ENCODE peak calls at places on chromosome X, in ten cellular contexts. One of them, this sample, is unnamed.

GRCh38 chrX:12895856-12896255 is 10.6 kb upstream of the TLR8 start:
- DNase-seq in midbrain: no peak
- DNase-seq in activated gamma-delta T cell treated with Interleukin-2 at 50 U/mL for 16 hours: no peak
- DNase-seq in heart left ventricle: no peak
- DNase-seq in AG04450: no peak
- DNase-seq in SK-MEL-5: no peak
- DNase-seq in NCI-H1092: no peak
- DNase-seq in AG08395: no peak
- DNase-seq in hippocampal formation: no peak
- DNase-seq in uterus: no peak
- DNase-seq in this sample: no peak

GRCh38 chrX:149131780-149132179 is 373.3 kb downstream of the IDS start:
- DNase-seq in midbrain: no peak
- DNase-seq in activated gamma-delta T cell treated with Interleukin-2 at 50 U/mL for 16 hours: no peak
- DNase-seq in heart left ventricle: no peak
- DNase-seq in AG04450: no peak
- DNase-seq in SK-MEL-5: no peak
- DNase-seq in NCI-H1092: no peak
- DNase-seq in AG08395: no peak
- DNase-seq in hippocampal formation: no peak
- DNase-seq in uterus: no peak
- DNase-seq in this sample: no peak

GRCh38 chrX:65643046-65643785 is 24.2 kb upstream of the MSN start:
- DNase-seq in midbrain: no peak
- DNase-seq in activated gamma-delta T cell treated with Interleukin-2 at 50 U/mL for 16 hours: no peak
- DNase-seq in heart left ventricle: no peak
- DNase-seq in AG04450: no peak
- DNase-seq in SK-MEL-5: no peak
- DNase-seq in NCI-H1092: no peak
- DNase-seq in AG08395: no peak
- DNase-seq in hippocampal formation: no peak
- DNase-seq in uterus: peak
- DNase-seq in this sample: no peak

GRCh38 chrX:123993326-123993725 is 31.8 kb downstream of the STAG2 start:
- DNase-seq in midbrain: no peak
- DNase-seq in activated gamma-delta T cell treated with Interleukin-2 at 50 U/mL for 16 hours: no peak
- DNase-seq in heart left ventricle: no peak
- DNase-seq in AG04450: peak
- DNase-seq in SK-MEL-5: peak
- DNase-seq in NCI-H1092: no peak
- DNase-seq in AG08395: peak
- DNase-seq in hippocampal formation: no peak
- DNase-seq in uterus: no peak
- DNase-seq in this sample: no peak

GRCh38 chrX:124719060-124719459 is 372.7 kb downstream of the SH2D1A start:
- DNase-seq in midbrain: no peak
- DNase-seq in activated gamma-delta T cell treated with Interleukin-2 at 50 U/mL for 16 hours: no peak
- DNase-seq in heart left ventricle: no peak
- DNase-seq in AG04450: no peak
- DNase-seq in SK-MEL-5: no peak
- DNase-seq in NCI-H1092: no peak
- DNase-seq in AG08395: no peak
- DNase-seq in hippocampal formation: no peak
- DNase-seq in uterus: no peak
- DNase-seq in this sample: no peak

GRCh38 chrX:7228226-7228625 is 80.3 kb upstream of the PUDP start:
- DNase-seq in midbrain: no peak
- DNase-seq in activated gamma-delta T cell treated with Interleukin-2 at 50 U/mL for 16 hours: no peak
- DNase-seq in heart left ventricle: no peak
- DNase-seq in AG04450: no peak
- DNase-seq in SK-MEL-5: no peak
- DNase-seq in NCI-H1092: no peak
- DNase-seq in AG08395: no peak
- DNase-seq in hippocampal formation: no peak
- DNase-seq in uterus: no peak
- DNase-seq in this sample: no peak

GRCh38 chrX:15864629-15865028 is 10.0 kb upstream of the AP1S2 start:
- DNase-seq in midbrain: no peak
- DNase-seq in activated gamma-delta T cell treated with Interleukin-2 at 50 U/mL for 16 hours: no peak
- DNase-seq in heart left ventricle: no peak
- DNase-seq in AG04450: peak
- DNase-seq in SK-MEL-5: no peak
- DNase-seq in NCI-H1092: no peak
- DNase-seq in AG08395: no peak
- DNase-seq in hippocampal formation: no peak
- DNase-seq in uterus: no peak
- DNase-seq in this sample: no peak

GRCh38 chrX:2549874-2550273 is 49.1 kb upstream of the DHRSX start:
- DNase-seq in midbrain: no peak
- DNase-seq in activated gamma-delta T cell treated with Interleukin-2 at 50 U/mL for 16 hours: no peak
- DNase-seq in heart left ventricle: no peak
- DNase-seq in AG04450: no peak
- DNase-seq in SK-MEL-5: peak
- DNase-seq in NCI-H1092: no peak
- DNase-seq in AG08395: no peak
- DNase-seq in hippocampal formation: no peak
- DNase-seq in uterus: no peak
- DNase-seq in this sample: peak

GRCh38 chrX:47623540-47624027 is 3.9 kb upstream of the SYN1 start:
- DNase-seq in midbrain: peak
- DNase-seq in activated gamma-delta T cell treated with Interleukin-2 at 50 U/mL for 16 hours: no peak
- DNase-seq in heart left ventricle: peak
- DNase-seq in AG04450: peak
- DNase-seq in SK-MEL-5: peak
- DNase-seq in NCI-H1092: peak
- DNase-seq in AG08395: peak
- DNase-seq in hippocampal formation: peak
- DNase-seq in uterus: no peak
- DNase-seq in this sample: peak

GRCh38 chrX:2610246-2611170 is 80.6 kb upstream of the CD99 start:
- DNase-seq in midbrain: no peak
- DNase-seq in activated gamma-delta T cell treated with Interleukin-2 at 50 U/mL for 16 hours: no peak
- DNase-seq in heart left ventricle: no peak
- DNase-seq in AG04450: no peak
- DNase-seq in SK-MEL-5: no peak
- DNase-seq in NCI-H1092: no peak
- DNase-seq in AG08395: peak
- DNase-seq in hippocampal formation: no peak
- DNase-seq in uterus: no peak
- DNase-seq in this sample: no peak

GRCh38 chrX:108299101-108299591 is 139.1 kb downstream of the COL4A6 start:
- DNase-seq in midbrain: no peak
- DNase-seq in activated gamma-delta T cell treated with Interleukin-2 at 50 U/mL for 16 hours: no peak
- DNase-seq in heart left ventricle: no peak
- DNase-seq in AG04450: no peak
- DNase-seq in SK-MEL-5: no peak
- DNase-seq in NCI-H1092: no peak
- DNase-seq in AG08395: no peak
- DNase-seq in hippocampal formation: no peak
- DNase-seq in uterus: no peak
- DNase-seq in this sample: no peak

GRCh38 chrX:20140410-20140809 is 1.2 kb downstream of the EIF1AX start:
- DNase-seq in midbrain: no peak
- DNase-seq in activated gamma-delta T cell treated with Interleukin-2 at 50 U/mL for 16 hours: no peak
- DNase-seq in heart left ventricle: no peak
- DNase-seq in AG04450: no peak
- DNase-seq in SK-MEL-5: no peak
- DNase-seq in NCI-H1092: no peak
- DNase-seq in AG08395: no peak
- DNase-seq in hippocampal formation: no peak
- DNase-seq in uterus: no peak
- DNase-seq in this sample: no peak

GRCh38 chrX:103483720-103484119 is 35.6 kb downstream of the RAB40A start:
- DNase-seq in midbrain: no peak
- DNase-seq in activated gamma-delta T cell treated with Interleukin-2 at 50 U/mL for 16 hours: no peak
- DNase-seq in heart left ventricle: no peak
- DNase-seq in AG04450: no peak
- DNase-seq in SK-MEL-5: no peak
- DNase-seq in NCI-H1092: no peak
- DNase-seq in AG08395: no peak
- DNase-seq in hippocampal formation: no peak
- DNase-seq in uterus: no peak
- DNase-seq in this sample: no peak

GRCh38 chrX:68186552-68187262 is 246.6 kb downstream of the OPHN1 start:
- DNase-seq in midbrain: no peak
- DNase-seq in activated gamma-delta T cell treated with Interleukin-2 at 50 U/mL for 16 hours: no peak
- DNase-seq in heart left ventricle: no peak
- DNase-seq in AG04450: no peak
- DNase-seq in SK-MEL-5: peak
- DNase-seq in NCI-H1092: no peak
- DNase-seq in AG08395: no peak
- DNase-seq in hippocampal formation: no peak
- DNase-seq in uterus: no peak
- DNase-seq in this sample: no peak

GRCh38 chrX:45557390-45557789 is 356.7 kb upstream of the DIPK2B start:
- DNase-seq in midbrain: no peak
- DNase-seq in activated gamma-delta T cell treated with Interleukin-2 at 50 U/mL for 16 hours: no peak
- DNase-seq in heart left ventricle: no peak
- DNase-seq in AG04450: no peak
- DNase-seq in SK-MEL-5: no peak
- DNase-seq in NCI-H1092: no peak
- DNase-seq in AG08395: no peak
- DNase-seq in hippocampal formation: no peak
- DNase-seq in uterus: no peak
- DNase-seq in this sample: no peak

GRCh38 chrX:87409113-87409841 is 108.3 kb upstream of the KLHL4 start:
- DNase-seq in midbrain: no peak
- DNase-seq in activated gamma-delta T cell treated with Interleukin-2 at 50 U/mL for 16 hours: no peak
- DNase-seq in heart left ventricle: peak
- DNase-seq in AG04450: no peak
- DNase-seq in SK-MEL-5: peak
- DNase-seq in NCI-H1092: no peak
- DNase-seq in AG08395: no peak
- DNase-seq in hippocampal formation: no peak
- DNase-seq in uterus: peak
- DNase-seq in this sample: peak

GRCh38 chrX:7771788-7772438 is 71.1 kb upstream of the VCX start:
- DNase-seq in midbrain: no peak
- DNase-seq in activated gamma-delta T cell treated with Interleukin-2 at 50 U/mL for 16 hours: no peak
- DNase-seq in heart left ventricle: no peak
- DNase-seq in AG04450: no peak
- DNase-seq in SK-MEL-5: no peak
- DNase-seq in NCI-H1092: no peak
- DNase-seq in AG08395: no peak
- DNase-seq in hippocampal formation: no peak
- DNase-seq in uterus: no peak
- DNase-seq in this sample: peak

GRCh38 chrX:151396042-151396826 is 772 bp upstream of the VMA21 start:
- DNase-seq in midbrain: peak
- DNase-seq in activated gamma-delta T cell treated with Interleukin-2 at 50 U/mL for 16 hours: peak
- DNase-seq in heart left ventricle: no peak
- DNase-seq in AG04450: peak
- DNase-seq in SK-MEL-5: no peak
- DNase-seq in NCI-H1092: peak
- DNase-seq in AG08395: peak
- DNase-seq in hippocampal formation: peak
- DNase-seq in uterus: no peak
- DNase-seq in this sample: no peak

GRCh38 chrX:20461576-20461975 is 194.9 kb upstream of the RPS6KA3 start:
- DNase-seq in midbrain: no peak
- DNase-seq in activated gamma-delta T cell treated with Interleukin-2 at 50 U/mL for 16 hours: no peak
- DNase-seq in heart left ventricle: no peak
- DNase-seq in AG04450: no peak
- DNase-seq in SK-MEL-5: peak
- DNase-seq in NCI-H1092: no peak
- DNase-seq in AG08395: peak
- DNase-seq in hippocampal formation: no peak
- DNase-seq in uterus: no peak
- DNase-seq in this sample: no peak

GRCh38 chrX:57367649-57368048 is 81.1 kb downstream of the FAAH2 start:
- DNase-seq in midbrain: peak
- DNase-seq in activated gamma-delta T cell treated with Interleukin-2 at 50 U/mL for 16 hours: no peak
- DNase-seq in heart left ventricle: no peak
- DNase-seq in AG04450: no peak
- DNase-seq in SK-MEL-5: no peak
- DNase-seq in NCI-H1092: no peak
- DNase-seq in AG08395: no peak
- DNase-seq in hippocampal formation: peak
- DNase-seq in uterus: no peak
- DNase-seq in this sample: no peak

GRCh38 chrX:40434947-40435346 is 145.8 kb upstream of the ATP6AP2 start:
- DNase-seq in midbrain: peak
- DNase-seq in activated gamma-delta T cell treated with Interleukin-2 at 50 U/mL for 16 hours: no peak
- DNase-seq in heart left ventricle: peak
- DNase-seq in AG04450: no peak
- DNase-seq in SK-MEL-5: no peak
- DNase-seq in NCI-H1092: peak
- DNase-seq in AG08395: peak
- DNase-seq in hippocampal formation: peak
- DNase-seq in uterus: no peak
- DNase-seq in this sample: no peak

GRCh38 chrX:41722816-41723215 is 1.2 kb upstream of the GPR82 start:
- DNase-seq in midbrain: no peak
- DNase-seq in activated gamma-delta T cell treated with Interleukin-2 at 50 U/mL for 16 hours: no peak
- DNase-seq in heart left ventricle: no peak
- DNase-seq in AG04450: peak
- DNase-seq in SK-MEL-5: no peak
- DNase-seq in NCI-H1092: no peak
- DNase-seq in AG08395: no peak
- DNase-seq in hippocampal formation: no peak
- DNase-seq in uterus: no peak
- DNase-seq in this sample: no peak

GRCh38 chrX:39935414-39936064 is 162.2 kb downstream of the BCOR start:
- DNase-seq in midbrain: no peak
- DNase-seq in activated gamma-delta T cell treated with Interleukin-2 at 50 U/mL for 16 hours: no peak
- DNase-seq in heart left ventricle: no peak
- DNase-seq in AG04450: no peak
- DNase-seq in SK-MEL-5: no peak
- DNase-seq in NCI-H1092: no peak
- DNase-seq in AG08395: no peak
- DNase-seq in hippocampal formation: no peak
- DNase-seq in uterus: no peak
- DNase-seq in this sample: no peak

GRCh38 chrX:15973299-15973698 is 118.7 kb upstream of the AP1S2 start:
- DNase-seq in midbrain: peak
- DNase-seq in activated gamma-delta T cell treated with Interleukin-2 at 50 U/mL for 16 hours: peak
- DNase-seq in heart left ventricle: no peak
- DNase-seq in AG04450: no peak
- DNase-seq in SK-MEL-5: peak
- DNase-seq in NCI-H1092: no peak
- DNase-seq in AG08395: peak
- DNase-seq in hippocampal formation: no peak
- DNase-seq in uterus: no peak
- DNase-seq in this sample: peak

GRCh38 chrX:150569155-150569477 is 695 bp downstream of the MTM1 start:
- DNase-seq in midbrain: no peak
- DNase-seq in activated gamma-delta T cell treated with Interleukin-2 at 50 U/mL for 16 hours: peak
- DNase-seq in heart left ventricle: no peak
- DNase-seq in AG04450: no peak
- DNase-seq in SK-MEL-5: no peak
- DNase-seq in NCI-H1092: no peak
- DNase-seq in AG08395: no peak
- DNase-seq in hippocampal formation: no peak
- DNase-seq in uterus: no peak
- DNase-seq in this sample: no peak

GRCh38 chrX:129600981-129601424 is 53.8 kb downstream of the APLN start:
- DNase-seq in midbrain: peak
- DNase-seq in activated gamma-delta T cell treated with Interleukin-2 at 50 U/mL for 16 hours: no peak
- DNase-seq in heart left ventricle: no peak
- DNase-seq in AG04450: no peak
- DNase-seq in SK-MEL-5: peak
- DNase-seq in NCI-H1092: no peak
- DNase-seq in AG08395: peak
- DNase-seq in hippocampal formation: peak
- DNase-seq in uterus: no peak
- DNase-seq in this sample: no peak

GRCh38 chrX:101749436-101749835 is 89.8 kb upstream of the ARMCX2 start:
- DNase-seq in midbrain: no peak
- DNase-seq in activated gamma-delta T cell treated with Interleukin-2 at 50 U/mL for 16 hours: no peak
- DNase-seq in heart left ventricle: no peak
- DNase-seq in AG04450: no peak
- DNase-seq in SK-MEL-5: no peak
- DNase-seq in NCI-H1092: no peak
- DNase-seq in AG08395: no peak
- DNase-seq in hippocampal formation: no peak
- DNase-seq in uterus: no peak
- DNase-seq in this sample: no peak

GRCh38 chrX:46588263-46588662 is 14.7 kb downstream of the CHST7 start:
- DNase-seq in midbrain: peak
- DNase-seq in activated gamma-delta T cell treated with Interleukin-2 at 50 U/mL for 16 hours: peak
- DNase-seq in heart left ventricle: no peak
- DNase-seq in AG04450: no peak
- DNase-seq in SK-MEL-5: no peak
- DNase-seq in NCI-H1092: no peak
- DNase-seq in AG08395: peak
- DNase-seq in hippocampal formation: no peak
- DNase-seq in uterus: peak
- DNase-seq in this sample: no peak

This sample was measured in colonic mucosa.